ENCODE peak calls at places on chromosomes 11 and 22, in seven cellular contexts. J is stimulated activated CD8-positive, alpha-beta memory T cell treated with anti-CD3 and anti-CD28 coated beads, Interleukin-4, amount 100 ng/mL, for 1 hour; O is glutamatergic neuron; Y is EL; P is OCI-M1; C is HCEC 1CT; G is activated CD4-positive, alpha-beta T cell treated with anti-CD3 and anti-CD28 coated beads, Interleukin-2, amount 50 U/mL, for 1 hour. S is an unnamed sample.

GRCh38 chr11:8829556-8829955 is 81.4 kb upstream of the AKIP1 start:
- DNase-seq in G (no peak), J (no peak), P (no peak), Y (no peak), C (no peak), O (no peak), S (no peak)

GRCh38 chr11:44766972-44767278 is 40.2 kb downstream of the TSPAN18 start:
- DNase-seq in O (no peak), P (no peak), G (no peak), J (no peak), Y (peak), C (no peak), S (no peak)

GRCh38 chr11:83865636-83866461 is 579.7 kb upstream of the CCDC90B start:
- DNase-seq in C (no peak), G (no peak), P (peak), O (no peak), Y (peak), J (no peak), S (no peak)

GRCh38 chr11:26847459-26847858 is 125.6 kb upstream of the SLC5A12 start:
- DNase-seq in Y (no peak), G (no peak), C (no peak), J (no peak), P (no peak), O (no peak), S (no peak)

GRCh38 chr22:48238018-48238915 is 1475.8 kb downstream of the TBC1D22A start:
- DNase-seq in G (no peak), Y (no peak), J (no peak), C (no peak), O (no peak), P (no peak), S (no peak)

GRCh38 chr11:78000193-78000592 is 5.7 kb upstream of the INTS4 start:
- DNase-seq in C (peak), O (no peak), J (peak), Y (peak), P (peak), G (peak), S (peak)

GRCh38 chr11:117202386-117203068 is 3.4 kb downstream of the TAGLN start:
- DNase-seq in G (no peak), O (no peak), C (no peak), Y (no peak), P (no peak), J (no peak), S (no peak)

GRCh38 chr11:45409587-45409986 is 123.4 kb upstream of the SYT13 start:
- DNase-seq in G (no peak), O (peak), C (no peak), P (no peak), J (no peak), Y (no peak), S (no peak)

S was measured in B cell.